ENCODE peak calls at places on chromosome 9, in six cellular contexts. J is heart left ventricle, U is body of pancreas, D is ovary, M is fibroblast of mammary gland, I is cardiac fibroblast. H is an unnamed sample.

GRCh38 chr9:24035816-24036215 is 209.8 kb upstream of the ELAVL2 start:
- DNase-seq in J (no peak), D (no peak), M (no peak), I (no peak), U (no peak), H (no peak)

GRCh38 chr9:34591091-34591910 is 1.8 kb upstream of the CNTFR start:
- DNase-seq in I (peak; percentile 79), M (peak; percentile 66), D (peak; percentile 89), J (peak; percentile 89), U (peak; percentile 82), H (no peak)

GRCh38 chr9:120265791-120266190 is 314.2 kb downstream of the CDK5RAP2 start:
- DNase-seq in D (no peak), J (peak; percentile 67), U (no peak), I (peak; percentile 5), M (peak; percentile 27), H (no peak)

GRCh38 chr9:27545471-27545870 is 15.9 kb upstream of the MOB3B start:
- DNase-seq in M (no peak), U (peak; percentile 69), D (no peak), J (no peak), I (no peak), H (no peak)

GRCh38 chr9:16628421-16628820 is 242.0 kb downstream of the BNC2 start:
- DNase-seq in J (no peak), U (no peak), D (no peak), M (peak; percentile 73), I (peak; percentile 57), H (no peak)

GRCh38 chr9:97468658-97469448 is 32.6 kb upstream of the TMOD1 start:
- DNase-seq in J (peak; percentile 73), I (peak; percentile 78), U (peak; percentile 87), M (peak; percentile 71), D (peak; percentile 80), H (no peak)

GRCh38 chr9:5269249-5269715 is 35.2 kb downstream of the RLN2 start:
- DNase-seq in U (no peak), D (no peak), M (no peak), J (no peak), I (peak; percentile 85), H (peak; percentile 63)

GRCh38 chr9:37984672-37985611 is 81.0 kb upstream of the SLC25A51 start:
- DNase-seq in D (no peak), U (no peak), J (peak; percentile 60), I (peak; percentile 77), M (peak; percentile 80), H (no peak)

GRCh38 chr9:81787747-81788632 is 98.6 kb upstream of the TLE1 start:
- DNase-seq in M (peak; percentile 93), D (no peak), U (peak; percentile 30), I (peak; percentile 96), J (no peak), H (peak; percentile 81)

GRCh38 chr9:81626511-81626910 is 62.8 kb downstream of the TLE1 start:
- DNase-seq in I (peak; percentile 34), U (no peak), J (no peak), D (no peak), M (peak; percentile 15), H (peak; percentile 69)

GRCh38 chr9:108290839-108291585 is 564.8 kb downstream of the ACTL7B start:
- DNase-seq in J (no peak), U (no peak), I (no peak), D (no peak), M (peak; percentile 42), H (no peak)

GRCh38 chr9:136345281-136346156 is 18.0 kb downstream of the DNLZ start:
- DNase-seq in J (peak; percentile 76), U (peak; percentile 64), D (no peak), I (peak; percentile 53), M (peak; percentile 49), H (no peak)
- TF ChIP-seq CTCF in J (no peak), U (no peak), D (no peak), I (peak; percentile 72), M (peak; percentile 44), H (peak; percentile 71)

DNA sequence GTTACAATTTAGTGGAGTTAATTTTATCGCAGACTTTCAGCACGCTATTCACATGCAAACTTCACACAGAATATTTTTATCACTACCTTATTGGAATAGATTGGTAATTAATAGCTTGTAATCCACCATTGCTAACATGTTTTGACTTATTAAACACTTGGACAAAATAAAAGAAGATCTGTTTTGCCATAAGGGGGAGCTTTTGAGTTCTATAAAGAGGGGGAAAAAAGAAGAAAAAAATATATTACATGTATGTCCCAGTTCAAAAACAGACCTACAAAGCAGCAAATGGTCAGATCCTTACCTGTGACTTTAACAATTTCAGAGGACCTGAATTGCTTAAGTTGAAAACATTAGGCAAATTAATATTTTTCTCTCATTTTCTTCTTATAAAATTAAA is 1.2 kb upstream of the PAPPA start:
- DNase-seq in U (no peak), J (no peak), I (no peak), M (peak; percentile 68), D (no peak), H (no peak)
- TF ChIP-seq CTCF in U (no peak), J (no peak), I (peak; percentile 36), M (peak; percentile 50), D (no peak), H (peak; percentile 35)

GRCh38 chr9:15277400-15278137 is 29.4 kb downstream of the TTC39B start:
- DNase-seq in J (no peak), M (peak; percentile 45), U (no peak), I (peak; percentile 52), D (no peak), H (no peak)
- TF ChIP-seq CTCF in J (peak; percentile 23), M (peak; percentile 29), U (peak; percentile 44), I (no peak), D (no peak), H (peak; percentile 13)

DNA sequence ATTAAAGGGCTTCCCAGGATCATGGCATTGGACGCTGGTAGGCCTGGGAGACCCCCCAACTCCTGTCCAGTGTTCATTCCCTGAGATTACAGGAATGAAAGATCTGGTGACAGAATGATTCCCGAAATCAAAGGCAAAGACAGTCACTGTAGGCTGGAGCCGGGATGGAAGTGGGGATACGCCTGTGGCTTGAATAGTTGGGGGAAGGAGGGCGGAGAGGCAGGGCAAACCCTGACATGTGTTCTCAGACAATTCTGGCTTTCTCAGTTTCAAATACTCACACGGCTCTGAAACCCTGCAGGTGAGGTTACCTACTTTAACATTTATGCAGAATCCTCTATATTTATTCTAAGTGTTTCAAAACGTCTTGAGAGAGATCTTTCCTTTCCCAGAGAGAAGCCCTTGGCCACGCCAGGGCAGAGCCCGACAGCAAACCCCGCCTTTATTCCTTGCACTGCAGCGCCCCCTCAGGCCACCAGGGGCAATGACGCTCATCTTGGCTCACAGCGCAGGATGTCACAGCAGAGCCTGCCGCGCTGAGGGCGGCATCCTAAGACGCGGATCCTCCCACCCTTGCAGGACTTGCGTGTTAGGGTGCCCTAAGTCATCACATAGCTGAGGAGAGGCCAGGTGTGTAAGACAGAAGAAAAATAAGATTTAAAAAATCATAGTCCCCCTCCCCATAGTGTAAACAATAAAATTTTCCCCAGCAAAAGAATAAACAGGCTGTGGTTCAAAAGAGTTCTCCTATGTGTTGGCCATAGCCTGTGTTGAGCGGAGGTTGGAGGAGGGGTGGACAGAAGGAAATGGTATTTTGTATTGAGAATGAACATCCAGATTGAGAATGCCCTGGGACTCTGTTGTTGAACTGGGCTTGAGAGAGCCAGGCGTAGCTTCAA is 284.5 kb downstream of the NTRK2 start:
- DNase-seq in U (peak; percentile 81), M (peak; percentile 34), D (peak; percentile 84), J (peak; percentile 78), I (peak; percentile 34), H (no peak)
- TF ChIP-seq CTCF in U (peak; percentile 96), M (peak; percentile 66), D (peak; percentile 71), J (peak; percentile 93), I (peak; percentile 73), H (peak; percentile 99)

GRCh38 chr9:69785757-69786156 is 25.9 kb upstream of the PTAR1 start:
- DNase-seq in M (peak; percentile 77), D (no peak), U (no peak), J (no peak), I (peak; percentile 54), H (no peak)
- TF ChIP-seq CTCF in M (peak; percentile 65), D (no peak), U (no peak), J (no peak), I (peak; percentile 36), H (peak; percentile 17)

DNA sequence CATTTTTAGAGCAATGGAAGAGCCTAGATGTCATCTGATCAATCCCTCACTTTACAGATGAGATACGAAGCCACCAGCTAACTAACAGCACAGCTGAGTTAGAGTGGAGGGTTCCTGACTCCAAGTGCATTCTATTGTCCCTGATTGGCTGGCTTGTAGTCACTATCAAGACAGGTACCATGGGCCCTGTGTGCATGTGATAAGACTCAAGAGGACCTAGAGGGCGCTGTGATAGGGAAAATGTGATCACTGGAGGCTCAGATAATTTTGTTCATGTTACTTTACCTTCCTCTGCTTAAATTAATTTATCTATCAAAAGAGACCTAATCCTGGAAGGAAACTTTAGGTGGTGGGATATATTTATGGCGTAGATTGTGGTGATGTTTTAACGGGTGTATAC is 19.5 kb upstream of the SNAPC3 start:
- DNase-seq in I (peak; percentile 28), M (peak; percentile 23), U (no peak), J (no peak), D (no peak), H (no peak)
- TF ChIP-seq CTCF in I (peak; percentile 2), M (peak; percentile 30), U (no peak), J (peak; percentile 11), D (no peak), H (peak; percentile 34)

GRCh38 chr9:117448066-117448465 is 33.2 kb upstream of the ASTN2 start:
- DNase-seq in M (no peak), D (no peak), I (no peak), J (no peak), U (no peak), H (no peak)

GRCh38 chr9:117454711-117455110 is 39.9 kb upstream of the ASTN2 start:
- DNase-seq in U (no peak), I (no peak), M (no peak), J (no peak), D (no peak), H (no peak)

DNA sequence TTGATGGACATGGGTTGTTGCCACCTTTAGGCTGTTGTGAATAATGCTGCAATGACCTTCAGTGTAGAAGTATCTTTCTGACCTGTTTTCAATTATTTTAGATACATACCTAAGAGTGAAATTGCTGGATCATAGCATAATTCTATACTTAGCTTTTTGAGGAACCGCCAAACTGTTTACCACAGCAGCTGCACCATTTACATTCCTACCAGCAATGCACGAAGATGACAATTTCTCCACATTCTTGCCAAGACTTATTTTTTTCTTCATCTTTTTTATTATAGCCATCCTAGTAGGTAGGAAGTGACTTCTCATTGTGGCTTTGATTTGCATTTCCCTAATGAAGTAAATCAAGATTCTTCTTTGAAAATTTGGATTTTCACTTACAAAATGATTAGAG is 36.5 kb upstream of the ASTN2 start:
- DNase-seq in U (no peak), I (no peak), D (no peak), M (no peak), J (no peak), H (no peak)
- TF ChIP-seq CTCF in U (no peak), I (no peak), D (no peak), M (no peak), J (no peak), H (no peak)

GRCh38 chr9:36542355-36542754 is 30.3 kb upstream of the MELK start:
- DNase-seq in D (no peak), M (no peak), J (no peak), U (no peak), I (no peak), H (no peak)
- TF ChIP-seq CTCF in D (no peak), M (no peak), J (no peak), U (no peak), I (no peak), H (no peak)

GRCh38 chr9:121929893-121930875 is 162.9 kb downstream of the TTLL11 start:
- DNase-seq in D (no peak), U (no peak), I (no peak), J (no peak), M (no peak), H (no peak)
- TF ChIP-seq CTCF in D (peak; percentile 36), U (no peak), I (no peak), J (no peak), M (no peak), H (peak; percentile 50)